ENCODE peak calls at places on chromosomes 2 and 18, in six cellular contexts. W is breast epithelium, D is T-cell, V is fibroblast of mammary gland, Q is amniotic stem cell, I is brain microvascular endothelial cell. C is an unnamed sample.
A peak's percentile ranks its signal among the peaks of the same experiment; 100 is the strongest.

GRCh38 chr2:5950736-5951135 is 258.6 kb downstream of the SOX11 start:
- DNase-seq in V (no peak), W (no peak), D (no peak), Q (no peak), I (no peak), C (no peak)

GRCh38 chr2:238106698-238107524 is 6.8 kb downstream of the ESPNL start:
- DNase-seq in Q (no peak), V (no peak), I (no peak), W (peak; percentile 48), D (no peak), C (no peak)

GRCh38 chr2:128091691-128092050 is 671 bp downstream of the UGGT1 start:
- DNase-seq in I (no peak), W (no peak), V (peak; percentile 35), Q (peak; percentile 12), D (no peak), C (no peak)

GRCh38 chr2:96396095-96396494 is 60.5 kb downstream of the NCAPH start:
- DNase-seq in Q (no peak), W (no peak), V (no peak), I (no peak), D (no peak), C (peak; percentile 33)

GRCh38 chr2:120541553-120541932 is 194.1 kb upstream of the GLI2 start:
- DNase-seq in I (no peak), V (peak; percentile 34), Q (no peak), W (no peak), D (no peak), C (no peak)

GRCh38 chr2:236677368-236677767 is 107.7 kb downstream of the ACKR3 start:
- DNase-seq in I (no peak), W (no peak), V (no peak), Q (no peak), D (no peak), C (no peak)

GRCh38 chr2:223600056-223600455 is 2.1 kb downstream of the SCG2 start:
- DNase-seq in I (no peak), Q (no peak), W (no peak), V (peak; percentile 22), D (no peak), C (no peak)

GRCh38 chr2:241232736-241233575 is 44.5 kb downstream of the ANO7 start:
- DNase-seq in W (no peak), D (no peak), I (no peak), Q (no peak), V (no peak), C (no peak)

GRCh38 chr2:7692657-7693161 is 775.5 kb downstream of the RNF144A start:
- DNase-seq in I (peak; percentile 37), V (peak; percentile 97), W (no peak), D (no peak), Q (peak; percentile 32), C (peak; percentile 63)

GRCh38 chr18:35851286-35851967 is 121.1 kb upstream of the RMP24 start:
- DNase-seq in W (no peak), Q (no peak), D (no peak), I (no peak), V (no peak), C (no peak)

GRCh38 chr2:188303363-188304031 is 11.8 kb downstream of the GULP1 start:
- DNase-seq in D (no peak), V (no peak), W (no peak), Q (no peak), I (peak; percentile 24), C (no peak)

GRCh38 chr2:73971722-73972121 is 13.0 kb upstream of the TET3 start:
- DNase-seq in W (no peak), I (no peak), D (no peak), V (no peak), Q (no peak), C (no peak)

GRCh38 chr2:48039209-48039990 is 133.1 kb upstream of the FBXO11 start:
- DNase-seq in W (no peak), I (no peak), D (no peak), V (no peak), Q (no peak), C (no peak)

GRCh38 chr2:207953354-207953753 is 72.0 kb downstream of the PLEKHM3 start:
- DNase-seq in Q (no peak), W (no peak), V (no peak), D (no peak), I (no peak), C (no peak)

GRCh38 chr2:153487993-153488562 is 9.5 kb upstream of the RPRM start:
- DNase-seq in W (no peak), D (no peak), V (no peak), I (no peak), Q (no peak), C (no peak)

GRCh38 chr2:207133862-207134519 is 31.8 kb downstream of the KLF7 start:
- DNase-seq in W (no peak), Q (no peak), D (no peak), V (peak; percentile 99), I (peak; percentile 73), C (peak; percentile 80)

GRCh38 chr18:49858309-49859005 is 45.1 kb upstream of the ACAA2 start:
- DNase-seq in W (peak; percentile 70), V (peak; percentile 73), Q (peak; percentile 26), I (peak; percentile 65), D (peak; percentile 5), C (peak; percentile 65)